ENCODE peak calls at places on chromosomes 3 and 15, in four cellular contexts. One of them, this sample, is unnamed.
A peak's percentile ranks its signal among the peaks of the same experiment; 100 is the strongest.

GRCh38 chr15:63495780-63496179 is 8.6 kb upstream of the USP3 start:
- DNase-seq in glutamatergic neuron: no peak
- DNase-seq in WTC11: no peak
- DNase-seq in right atrium auricular region: no peak
- DNase-seq in this sample: no peak

GRCh38 chr3:32423534-32423933 is 31.9 kb downstream of the CMTM7 start:
- DNase-seq in glutamatergic neuron: no peak
- DNase-seq in WTC11: no peak
- DNase-seq in right atrium auricular region: no peak
- DNase-seq in this sample: no peak

GRCh38 chr3:181278468-181279238 is 289.1 kb upstream of the DNAJC19 start:
- DNase-seq in glutamatergic neuron: no peak
- DNase-seq in WTC11: no peak
- DNase-seq in right atrium auricular region: no peak
- DNase-seq in this sample: peak; percentile 13

GRCh38 chr3:117019082-117019713 is 309.6 kb downstream of the TUSC7 start:
- DNase-seq in glutamatergic neuron: peak; percentile 72
- DNase-seq in WTC11: peak; percentile 70
- DNase-seq in right atrium auricular region: peak; percentile 61
- DNase-seq in this sample: peak; percentile 60

GRCh38 chr3:41961061-41961749 is 698 bp downstream of the ULK4 start:
- DNase-seq in glutamatergic neuron: peak; percentile 65
- DNase-seq in WTC11: peak; percentile 55
- DNase-seq in right atrium auricular region: no peak
- DNase-seq in this sample: peak; percentile 53

GRCh38 chr15:85016275-85016674 is 34.6 kb downstream of the PDE8A start:
- DNase-seq in glutamatergic neuron: no peak
- DNase-seq in WTC11: no peak
- DNase-seq in right atrium auricular region: no peak
- DNase-seq in this sample: no peak

GRCh38 chr15:58684751-58685150 is 64.8 kb downstream of the ADAM10 start:
- DNase-seq in glutamatergic neuron: no peak
- DNase-seq in WTC11: no peak
- DNase-seq in right atrium auricular region: no peak
- DNase-seq in this sample: no peak

GRCh38 chr3:54511766-54512365 is 389.5 kb downstream of the CACNA2D3 start:
- DNase-seq in glutamatergic neuron: no peak
- DNase-seq in WTC11: no peak
- DNase-seq in right atrium auricular region: no peak
- DNase-seq in this sample: no peak

GRCh38 chr15:81033508-81033907 is 32.8 kb downstream of the TLNRD1 start:
- DNase-seq in glutamatergic neuron: no peak
- DNase-seq in WTC11: no peak
- DNase-seq in right atrium auricular region: no peak
- DNase-seq in this sample: no peak

GRCh38 chr15:101118615-101119014 is 133.2 kb downstream of the CHSY1 start:
- DNase-seq in glutamatergic neuron: no peak
- DNase-seq in WTC11: peak; percentile 39
- DNase-seq in right atrium auricular region: no peak
- DNase-seq in this sample: no peak

GRCh38 chr3:195030791-195031321 is 240.1 kb downstream of the XXYLT1 start:
- DNase-seq in glutamatergic neuron: no peak
- DNase-seq in WTC11: no peak
- DNase-seq in right atrium auricular region: no peak
- DNase-seq in this sample: peak; percentile 77

GRCh38 chr3:181703701-181704420 is 7.9 kb upstream of the SOX2 start:
- DNase-seq in glutamatergic neuron: no peak
- DNase-seq in WTC11: no peak
- DNase-seq in right atrium auricular region: no peak
- DNase-seq in this sample: no peak

GRCh38 chr15:70410371-70410975 is 312.8 kb upstream of the TLE3 start:
- DNase-seq in glutamatergic neuron: no peak
- DNase-seq in WTC11: no peak
- DNase-seq in right atrium auricular region: no peak
- DNase-seq in this sample: peak; percentile 29

GRCh38 chr3:129081503-129081902 is 20.9 kb downstream of the GP9 start:
- DNase-seq in glutamatergic neuron: no peak
- DNase-seq in WTC11: no peak
- DNase-seq in right atrium auricular region: no peak
- DNase-seq in this sample: no peak

GRCh38 chr15:98035577-98036010 is 75.1 kb downstream of the ARRDC4 start:
- DNase-seq in glutamatergic neuron: no peak
- DNase-seq in WTC11: no peak
- DNase-seq in right atrium auricular region: no peak
- DNase-seq in this sample: peak; percentile 50

GRCh38 chr3:59774613-59775012 is 724.8 kb upstream of the CFAP20DC start:
- DNase-seq in glutamatergic neuron: no peak
- DNase-seq in WTC11: no peak
- DNase-seq in right atrium auricular region: no peak
- DNase-seq in this sample: peak; percentile 40

GRCh38 chr3:39137991-39138803 is 15.2 kb downstream of the CSRNP1 start:
- DNase-seq in glutamatergic neuron: no peak
- DNase-seq in WTC11: no peak
- DNase-seq in right atrium auricular region: no peak
- DNase-seq in this sample: no peak

GRCh38 chr3:195441051-195441450 is 1.8 kb downstream of the ACAP2 start:
- DNase-seq in glutamatergic neuron: no peak
- DNase-seq in WTC11: no peak
- DNase-seq in right atrium auricular region: no peak
- DNase-seq in this sample: no peak

GRCh38 chr3:53617893-53618523 is 123.6 kb downstream of the CACNA1D start:
- DNase-seq in glutamatergic neuron: no peak
- DNase-seq in WTC11: no peak
- DNase-seq in right atrium auricular region: no peak
- DNase-seq in this sample: no peak

GRCh38 chr3:126781889-126782491 is 78.0 kb downstream of the CHCHD6 start:
- DNase-seq in glutamatergic neuron: no peak
- DNase-seq in WTC11: no peak
- DNase-seq in right atrium auricular region: no peak
- DNase-seq in this sample: peak; percentile 31

GRCh38 chr3:39232859-39233258 is 40.5 kb upstream of the XIRP1 start:
- DNase-seq in glutamatergic neuron: no peak
- DNase-seq in WTC11: no peak
- DNase-seq in right atrium auricular region: no peak
- DNase-seq in this sample: no peak

DNA sequence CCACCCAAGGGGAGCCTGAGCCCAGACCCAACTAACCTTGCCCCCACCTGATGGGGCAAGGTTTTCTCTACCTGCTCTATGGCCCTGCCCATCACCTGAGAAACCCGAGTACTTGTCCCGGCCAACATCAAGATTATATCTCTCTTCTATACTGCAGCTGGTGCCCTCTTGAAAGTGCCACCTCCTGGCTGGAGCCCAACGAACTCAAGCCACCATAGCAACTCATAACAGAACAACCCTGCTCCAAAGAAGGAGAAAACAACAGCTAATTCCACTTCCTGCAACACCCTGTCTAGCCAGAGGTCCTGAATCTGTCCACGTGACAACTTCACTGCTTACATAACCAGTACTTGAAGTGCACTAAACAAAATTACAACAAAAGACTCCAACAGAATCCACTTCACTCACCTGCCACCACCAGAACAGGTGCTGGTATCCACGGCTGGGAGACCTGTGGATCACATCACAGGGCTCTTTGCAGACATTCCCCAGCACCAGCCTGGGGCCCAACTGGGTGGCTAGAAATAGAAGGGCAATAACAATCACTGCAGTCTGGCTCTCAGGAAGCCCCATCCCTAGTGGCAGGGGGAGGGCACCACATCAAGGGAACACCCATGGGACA is 49.2 kb downstream of the PIERCE2 start:
- DNase-seq in glutamatergic neuron: no peak
- DNase-seq in WTC11: no peak
- DNase-seq in right atrium auricular region: no peak
- DNase-seq in this sample: no peak
- TF ChIP-seq CTCF in glutamatergic neuron: peak; percentile 11
- TF ChIP-seq CTCF in WTC11: no peak
- TF ChIP-seq CTCF in right atrium auricular region: no peak
- TF ChIP-seq CTCF in this sample: no peak

GRCh38 chr3:114176890-114177289 is 2.0 kb downstream of the DRD3 start:
- DNase-seq in glutamatergic neuron: no peak
- DNase-seq in WTC11: no peak
- DNase-seq in right atrium auricular region: no peak
- DNase-seq in this sample: no peak

GRCh38 chr3:114178770-114179368 is at the start of gene DRD3:
- DNase-seq in glutamatergic neuron: no peak
- DNase-seq in WTC11: peak; percentile 66
- DNase-seq in right atrium auricular region: no peak
- DNase-seq in this sample: peak; percentile 40

GRCh38 chr3:114175204-114175987 is 3.5 kb downstream of the DRD3 start:
- DNase-seq in glutamatergic neuron: no peak
- DNase-seq in WTC11: no peak
- DNase-seq in right atrium auricular region: no peak
- DNase-seq in this sample: no peak

GRCh38 chr3:114176487-114176886 is 2.4 kb downstream of the DRD3 start:
- DNase-seq in glutamatergic neuron: no peak
- DNase-seq in WTC11: no peak
- DNase-seq in right atrium auricular region: no peak
- DNase-seq in this sample: no peak

GRCh38 chr3:114179575-114179974 is 723 bp upstream of the DRD3 start:
- DNase-seq in glutamatergic neuron: no peak
- DNase-seq in WTC11: peak; percentile 14
- DNase-seq in right atrium auricular region: no peak
- DNase-seq in this sample: peak; percentile 27
- TF ChIP-seq CTCF in glutamatergic neuron: no peak
- TF ChIP-seq CTCF in WTC11: no peak
- TF ChIP-seq CTCF in right atrium auricular region: no peak
- TF ChIP-seq CTCF in this sample: peak; percentile 15

DNA sequence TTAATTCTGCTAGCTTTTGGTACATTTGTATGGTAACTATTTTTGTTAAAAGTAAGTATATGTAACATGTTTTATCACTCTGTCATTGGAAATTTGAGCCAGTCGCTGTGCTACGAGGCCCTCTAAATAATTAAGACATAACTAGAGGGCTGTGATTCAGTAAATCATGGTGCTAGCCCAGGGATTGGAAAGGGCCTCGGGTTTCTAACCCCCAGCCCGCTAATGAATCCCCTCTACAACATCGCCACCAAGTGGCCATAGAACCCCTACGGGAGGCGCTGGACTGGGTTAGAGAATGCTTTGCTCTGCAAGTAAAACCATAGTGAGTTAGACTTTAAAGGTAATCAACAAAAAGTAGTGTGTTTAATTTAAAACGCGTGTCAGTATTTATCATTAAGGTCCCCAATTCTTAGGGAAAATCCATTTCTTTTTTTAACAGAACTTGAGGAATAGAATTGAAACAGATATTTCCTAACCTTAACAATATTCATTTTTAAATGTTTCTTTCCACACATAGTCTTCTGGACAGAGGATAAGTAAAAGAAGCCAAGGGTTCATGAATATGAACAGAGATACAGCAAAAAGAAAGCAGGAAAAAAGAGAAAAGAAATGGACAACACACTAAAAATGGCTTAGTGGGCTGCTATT is 744.7 kb downstream of the EPHA3 start:
- DNase-seq in glutamatergic neuron: peak; percentile 86
- DNase-seq in WTC11: peak; percentile 86
- DNase-seq in right atrium auricular region: no peak
- DNase-seq in this sample: peak; percentile 65
- TF ChIP-seq CTCF in glutamatergic neuron: peak; percentile 69
- TF ChIP-seq CTCF in WTC11: peak; percentile 47
- TF ChIP-seq CTCF in right atrium auricular region: peak; percentile 59
- TF ChIP-seq CTCF in this sample: peak; percentile 59

GRCh38 chr15:90558182-90558581 is 28.5 kb downstream of the CRTC3 start:
- DNase-seq in glutamatergic neuron: no peak
- DNase-seq in WTC11: no peak
- DNase-seq in right atrium auricular region: peak; percentile 71
- DNase-seq in this sample: no peak

GRCh38 chr15:90557147-90557546 is 27.4 kb downstream of the CRTC3 start:
- DNase-seq in glutamatergic neuron: no peak
- DNase-seq in WTC11: no peak
- DNase-seq in right atrium auricular region: no peak
- DNase-seq in this sample: no peak

GRCh38 chr15:90560229-90560771 is 30.6 kb downstream of the CRTC3 start:
- DNase-seq in glutamatergic neuron: no peak
- DNase-seq in WTC11: no peak
- DNase-seq in right atrium auricular region: peak; percentile 73
- DNase-seq in this sample: peak; percentile 93

GRCh38 chr15:90557651-90558084 is 27.9 kb downstream of the CRTC3 start:
- DNase-seq in glutamatergic neuron: no peak
- DNase-seq in WTC11: no peak
- DNase-seq in right atrium auricular region: peak; percentile 95
- DNase-seq in this sample: no peak

DNA sequence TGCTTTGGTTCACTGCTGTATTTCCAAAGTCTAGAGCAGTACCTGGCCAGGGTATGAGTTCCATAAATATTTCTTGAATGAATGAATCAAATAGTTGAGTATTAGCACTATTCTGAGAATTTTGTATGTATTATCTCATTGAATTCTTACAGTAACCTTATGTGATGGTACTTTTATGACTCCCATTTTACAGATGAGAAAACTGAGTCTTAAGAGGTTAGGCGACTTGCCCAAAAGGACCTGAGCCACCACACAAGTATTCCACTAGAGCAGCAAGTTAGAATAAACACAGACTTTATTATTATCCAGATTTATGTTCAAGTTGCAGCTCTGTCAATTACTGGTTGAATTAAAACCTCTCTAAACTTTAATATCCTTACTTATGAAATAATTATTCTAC is 29.4 kb downstream of the CRTC3 start:
- DNase-seq in glutamatergic neuron: no peak
- DNase-seq in WTC11: no peak
- DNase-seq in right atrium auricular region: no peak
- DNase-seq in this sample: no peak
- TF ChIP-seq CTCF in glutamatergic neuron: no peak
- TF ChIP-seq CTCF in WTC11: no peak
- TF ChIP-seq CTCF in right atrium auricular region: no peak
- TF ChIP-seq CTCF in this sample: no peak